ENCODE peak calls at places on chromosomes 1 and 21, in seven cellular contexts. P, S, E, I, Y, J and V are unnamed samples.

GRCh38 chr1:200963076-200963475 is 60.4 kb downstream of the KIF21B start:
- DNase-seq in Y (no peak), P (no peak), E (no peak), I (no peak), S (no peak), J (no peak), V (no peak)

GRCh38 chr1:101567582-101568189 is 330.9 kb downstream of the S1PR1 start:
- DNase-seq in E (peak; percentile 5), P (peak; percentile 52), S (no peak), J (peak; percentile 2), Y (peak; percentile 26), I (peak; percentile 70), V (peak; percentile 58)

GRCh38 chr1:75964760-75965408 is 32.7 kb upstream of the ASB17 start:
- DNase-seq in I (no peak), E (no peak), S (no peak), J (no peak), P (no peak), Y (peak; percentile 6), V (no peak)

GRCh38 chr1:169928438-169929209 is 34.9 kb upstream of the SCYL3 start:
- DNase-seq in E (peak; percentile 11), S (no peak), I (no peak), P (peak; percentile 78), J (peak; percentile 43), Y (peak; percentile 60), V (peak; percentile 61)

GRCh38 chr1:191993549-191993948 is 164.7 kb upstream of the RGS18 start:
- DNase-seq in E (no peak), I (no peak), S (no peak), Y (peak; percentile 19), J (peak; percentile 12), P (peak; percentile 51), V (no peak)

GRCh38 chr1:156477526-156478249 is 22.9 kb downstream of the MEF2D start:
- DNase-seq in J (no peak), S (no peak), P (no peak), E (no peak), I (no peak), Y (no peak), V (no peak)

GRCh38 chr21:25708467-25709065 is 26.1 kb downstream of the ATP5PF start:
- DNase-seq in Y (peak; percentile 44), E (peak; percentile 38), J (peak; percentile 26), P (peak; percentile 67), S (peak; percentile 37), I (no peak), V (peak; percentile 31)

GRCh38 chr1:115194571-115194970 is 105.3 kb upstream of the TSPAN2 start:
- DNase-seq in S (no peak), J (no peak), I (no peak), Y (no peak), P (no peak), E (no peak), V (no peak)

GRCh38 chr1:25640646-25641328 is 24.2 kb downstream of the MAN1C1 start:
- DNase-seq in J (no peak), S (no peak), Y (no peak), E (no peak), P (no peak), I (no peak), V (no peak)

GRCh38 chr1:81446006-81446669 is 354.6 kb upstream of the ADGRL2 start:
- DNase-seq in Y (no peak), I (no peak), J (no peak), E (no peak), P (no peak), S (peak; percentile 62), V (no peak)

GRCh38 chr1:22662318-22662717 is 9.3 kb downstream of the C1QB start:
- DNase-seq in Y (peak; percentile 66), P (peak; percentile 2), J (peak; percentile 76), E (peak; percentile 31), S (no peak), I (no peak), V (peak; percentile 57)

GRCh38 chr1:203374023-203374422 is 23.1 kb upstream of the FMOD start:
- DNase-seq in I (no peak), J (no peak), P (no peak), S (no peak), E (no peak), Y (no peak), V (no peak)

GRCh38 chr1:209383907-209384709 is 199.4 kb upstream of the CAMK1G start:
- DNase-seq in P (no peak), I (no peak), J (no peak), E (no peak), S (no peak), Y (no peak), V (no peak)

GRCh38 chr1:60978421-60979357 is 103.7 kb upstream of the NFIA start:
- DNase-seq in P (peak; percentile 65), E (no peak), I (no peak), Y (peak; percentile 43), S (no peak), J (no peak), V (peak; percentile 42)

GRCh38 chr1:84907095-84907827 is 14.3 kb upstream of the LPAR3 start:
- DNase-seq in P (peak; percentile 53), J (no peak), E (no peak), I (no peak), S (no peak), Y (no peak), V (no peak)

GRCh38 chr1:157838966-157839365 is 2.6 kb downstream of the CD5L start:
- DNase-seq in J (no peak), E (no peak), P (no peak), Y (no peak), S (no peak), I (no peak), V (no peak)
- H3K4me3 ChIP-seq in J (no peak overlapping the region), E (no peak overlapping the region), P (no peak overlapping the region), Y (no peak overlapping the region), S (no peak overlapping the region), I (no peak overlapping the region), V (no peak overlapping the region)

GRCh38 chr1:241531195-241532172 is 694 bp upstream of the KMO start:
- DNase-seq in Y (peak; percentile 77), I (no peak), J (peak; percentile 63), S (no peak), E (peak; percentile 35), P (peak; percentile 90), V (peak; percentile 65)
- H3K4me3 ChIP-seq in Y (peak overlapping the region; percentile 50), I (peak overlapping the region; percentile 57), J (peak overlapping the region; percentile 55), S (peak overlapping the region; percentile 48), E (no peak overlapping the region), P (peak overlapping the region; percentile 56), V (peak overlapping the region; percentile 61)

DNA sequence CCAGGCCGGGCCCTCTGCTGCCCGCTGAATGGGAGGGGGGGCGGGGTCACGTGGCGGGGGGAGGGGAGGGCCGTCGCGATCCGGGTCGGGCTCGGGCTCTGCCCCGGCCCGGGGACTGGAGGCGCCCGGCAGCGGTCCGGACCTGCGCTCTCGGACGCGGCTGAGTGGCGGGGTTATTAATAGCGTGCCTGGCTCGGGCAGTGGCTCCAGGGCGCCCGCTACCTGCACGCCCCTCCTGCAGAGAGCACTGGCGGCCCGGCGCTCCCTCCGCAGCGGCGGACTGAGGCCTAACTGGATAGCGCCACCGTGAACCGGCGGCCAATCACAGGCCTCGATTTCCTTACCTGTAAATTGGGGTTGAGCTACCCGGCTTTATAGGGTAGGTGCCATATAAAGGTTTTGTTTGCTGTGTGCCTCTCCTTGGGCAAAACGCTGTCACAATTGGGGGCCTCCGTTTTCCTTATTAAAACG is 28.0 kb downstream of the AHDC1 start:
- DNase-seq in Y (peak; percentile 51), S (peak; percentile 92), I (peak; percentile 90), E (no peak), J (no peak), P (peak; percentile 34), V (no peak)
- H3K4me3 ChIP-seq in Y (peak overlapping the region; percentile 75), S (peak overlapping the region; percentile 51), I (peak overlapping the region; percentile 50), E (peak overlapping the region; percentile 67), J (no peak overlapping the region), P (peak overlapping the region; percentile 40), V (no peak overlapping the region)

DNA sequence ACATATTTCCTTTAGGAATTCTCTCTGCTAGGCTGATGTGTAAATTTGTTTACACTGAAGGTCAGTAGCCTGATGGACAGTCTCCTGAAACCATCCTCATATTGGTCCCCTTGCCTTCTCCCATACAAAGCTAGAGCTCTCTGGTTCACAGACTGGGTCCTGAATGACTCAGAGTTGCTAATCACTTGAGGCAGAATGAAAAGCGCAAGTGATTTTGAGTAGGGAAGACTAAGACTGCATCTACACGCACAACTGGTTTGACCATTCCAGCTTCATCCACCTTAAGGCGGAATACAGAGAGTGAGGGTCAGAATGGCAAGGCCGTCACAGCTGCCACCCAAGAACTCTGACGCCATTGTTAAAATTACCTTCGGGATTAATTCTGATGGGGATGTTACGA is 70.2 kb upstream of the KIF26B start:
- DNase-seq in P (no peak), J (no peak), E (no peak), S (no peak), I (no peak), Y (no peak), V (no peak)
- H3K4me3 ChIP-seq in P (no peak overlapping the region), J (no peak overlapping the region), E (no peak overlapping the region), S (no peak overlapping the region), I (no peak overlapping the region), Y (no peak overlapping the region), V (no peak overlapping the region)

GRCh38 chr1:94920061-94920460 is 6.8 kb downstream of the CNN3 start:
- DNase-seq in E (no peak), S (no peak), I (no peak), J (no peak), Y (no peak), P (no peak), V (no peak)
- H3K4me3 ChIP-seq in E (no peak overlapping the region), S (no peak overlapping the region), I (no peak overlapping the region), J (no peak overlapping the region), Y (no peak overlapping the region), P (no peak overlapping the region), V (no peak overlapping the region)

DNA sequence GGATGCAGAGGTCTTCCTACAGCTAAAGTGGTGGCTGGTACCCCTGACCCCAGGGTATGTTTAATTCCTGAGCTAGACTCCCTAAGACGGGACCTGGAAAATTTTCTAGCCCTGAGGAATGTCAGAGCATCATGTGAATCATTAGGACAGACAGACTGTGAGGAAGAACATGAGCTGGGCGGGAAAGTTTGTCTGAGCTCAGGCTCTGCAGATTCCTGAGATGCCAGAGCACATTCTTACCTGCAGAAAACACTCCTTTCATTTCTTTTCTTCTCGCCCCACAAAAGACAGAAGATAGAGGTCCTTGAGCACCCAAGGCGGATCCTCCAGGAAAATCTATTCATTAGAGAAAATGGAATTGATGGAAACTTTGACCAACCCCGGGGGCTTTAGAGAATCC is 6.5 kb downstream of the CAPN2 start:
- DNase-seq in E (no peak), I (no peak), S (no peak), P (no peak), Y (peak; percentile 61), J (no peak), V (no peak)
- H3K4me3 ChIP-seq in E (no peak overlapping the region), I (no peak overlapping the region), S (no peak overlapping the region), P (no peak overlapping the region), Y (peak overlapping the region; percentile 8), J (no peak overlapping the region), V (no peak overlapping the region)

GRCh38 chr1:31182352-31182751 is 57.3 kb downstream of the NKAIN1 start:
- DNase-seq in J (peak; percentile 69), P (peak; percentile 98), E (peak; percentile 68), I (peak; percentile 79), S (peak; percentile 87), Y (peak; percentile 82), V (peak; percentile 99)
- H3K4me3 ChIP-seq in J (peak overlapping the region; percentile 41), P (peak overlapping the region; percentile 34), E (no peak overlapping the region), I (no peak overlapping the region), S (peak overlapping the region; percentile 18), Y (peak overlapping the region; percentile 46), V (no peak overlapping the region)